ENCODE peak calls at places on chromosomes 5 and 9, in nine cellular contexts. O, C, J, L, D, T, V, A and R are unnamed samples.

GRCh38 chr5:117380316-117380715 is 805.7 kb upstream of the SEMA6A start:
- DNase-seq in O (no peak), C (no peak), J (no peak), L (no peak), D (no peak), T (no peak), V (no peak), A (no peak), R (no peak)

GRCh38 chr9:117073539-117074336 is 341.1 kb downstream of the ASTN2 start:
- DNase-seq in O (peak), C (peak), J (peak), L (no peak), D (no peak), T (no peak), V (no peak), A (no peak), R (no peak)

GRCh38 chr9:93336720-93337119 is 114.8 kb upstream of the FAM120A start:
- DNase-seq in O (no peak), C (no peak), J (no peak), L (no peak), D (no peak), T (no peak), V (no peak), A (no peak), R (no peak)

GRCh38 chr5:33043598-33043997 is 332.5 kb downstream of the NPR3 start:
- DNase-seq in O (no peak), C (no peak), J (no peak), L (no peak), D (no peak), T (no peak), V (no peak), A (no peak), R (no peak)

GRCh38 chr9:131237311-131237710 is 39.0 kb downstream of the FAM78A start:
- DNase-seq in O (no peak), C (no peak), J (no peak), L (no peak), D (no peak), T (no peak), V (no peak), A (no peak), R (no peak)

GRCh38 chr5:143026380-143026779 is 256.2 kb downstream of the ARHGAP26 start:
- DNase-seq in O (no peak), C (no peak), J (no peak), L (no peak), D (no peak), T (no peak), V (no peak), A (no peak), R (no peak)

GRCh38 chr9:88218721-88219120 is 80.4 kb upstream of the SPATA31C2 start:
- DNase-seq in O (no peak), C (peak), J (no peak), L (peak), D (peak), T (no peak), V (no peak), A (no peak), R (no peak)

GRCh38 chr9:127107344-127108181 is 14.9 kb downstream of the ANGPTL2 start:
- DNase-seq in O (no peak), C (no peak), J (no peak), L (no peak), D (no peak), T (no peak), V (no peak), A (no peak), R (no peak)

GRCh38 chr9:85662558-85662957 is 79.2 kb downstream of the AGTPBP1 start:
- DNase-seq in O (no peak), C (peak), J (no peak), L (no peak), D (no peak), T (no peak), V (no peak), A (no peak), R (no peak)

GRCh38 chr5:73564644-73565165 is 734 bp downstream of the ANKRA2 start:
- DNase-seq in O (no peak), C (peak), J (peak), L (no peak), D (peak), T (no peak), V (no peak), A (no peak), R (no peak)

GRCh38 chr9:114000671-114001409 is 77.3 kb downstream of the AMBP start:
- DNase-seq in O (no peak), C (no peak), J (no peak), L (no peak), D (peak), T (no peak), V (no peak), A (no peak), R (no peak)

GRCh38 chr9:127366594-127366993 is 30.4 kb upstream of the SLC2A8 start:
- DNase-seq in O (no peak), C (no peak), J (no peak), L (no peak), D (no peak), T (no peak), V (no peak), A (no peak), R (no peak)

GRCh38 chr5:179699640-179700298 is 1.0 kb downstream of the CANX start:
- DNase-seq in O (no peak), C (peak), J (peak), L (no peak), D (peak), T (no peak), V (no peak), A (no peak), R (no peak)

GRCh38 chr9:73411494-73411893 is 259.8 kb downstream of the ANXA1 start:
- DNase-seq in O (no peak), C (no peak), J (no peak), L (no peak), D (no peak), T (no peak), V (no peak), A (no peak), R (no peak)

GRCh38 chr9:120032639-120033038 is 547.3 kb downstream of the CDK5RAP2 start:
- DNase-seq in O (no peak), C (no peak), J (peak), L (no peak), D (peak), T (no peak), V (no peak), A (no peak), R (no peak)

GRCh38 chr9:35844628-35845301 is 15.7 kb downstream of the TMEM8B start:
- DNase-seq in O (no peak), C (peak), J (peak), L (peak), D (peak), T (peak), V (no peak), A (peak), R (peak)

GRCh38 chr5:39073759-39074008 is 515 bp downstream of the RICTOR start:
- DNase-seq in O (no peak), C (no peak), J (no peak), L (no peak), D (no peak), T (no peak), V (no peak), A (no peak), R (no peak)

GRCh38 chr5:142475102-142475501 is 150.3 kb upstream of the SPRY4 start:
- DNase-seq in O (no peak), C (no peak), J (no peak), L (no peak), D (no peak), T (no peak), V (no peak), A (no peak), R (no peak)

GRCh38 chr5:34544403-34544802 is 111.7 kb upstream of the RAI14 start:
- DNase-seq in O (no peak), C (no peak), J (no peak), L (no peak), D (no peak), T (no peak), V (no peak), A (no peak), R (no peak)

GRCh38 chr5:78569441-78569840 is 79.1 kb downstream of the LHFPL2 start:
- DNase-seq in O (peak), C (peak), J (no peak), L (no peak), D (no peak), T (no peak), V (peak), A (no peak), R (peak)

GRCh38 chr5:96322865-96323264 is 110.2 kb downstream of the PCSK1 start:
- DNase-seq in O (no peak), C (no peak), J (no peak), L (no peak), D (no peak), T (no peak), V (no peak), A (no peak), R (no peak)

GRCh38 chr9:106954974-106955850 is 92.2 kb downstream of the ZNF462 start:
- DNase-seq in O (no peak), C (no peak), J (no peak), L (no peak), D (no peak), T (no peak), V (no peak), A (no peak), R (no peak)

GRCh38 chr5:95087819-95088317 is 197.0 kb downstream of the MCTP1 start:
- DNase-seq in O (no peak), C (peak), J (no peak), L (no peak), D (peak), T (no peak), V (no peak), A (no peak), R (no peak)

GRCh38 chr5:178537467-178538381 is 52.5 kb downstream of the COL23A1 start:
- DNase-seq in O (no peak), C (no peak), J (no peak), L (no peak), D (no peak), T (no peak), V (no peak), A (no peak), R (no peak)

GRCh38 chr5:5278201-5278814 is 138.2 kb downstream of the ADAMTS16 start:
- DNase-seq in O (no peak), C (no peak), J (no peak), L (no peak), D (no peak), T (no peak), V (no peak), A (no peak), R (no peak)

GRCh38 chr9:97714435-97714834 is 17.3 kb upstream of the XPA start:
- DNase-seq in O (no peak), C (peak), J (no peak), L (peak), D (peak), T (no peak), V (no peak), A (no peak), R (peak)